ENCODE peak calls at places on chromosomes 6 and 20, in nine cellular contexts. One of them, this sample, is unnamed.

GRCh38 chr6:40577672-40578071 is 9.5 kb downstream of the LRFN2 start:
- DNase-seq in cardiac muscle cell: no peak
- DNase-seq in IMR-90: no peak
- DNase-seq in RWPE1: no peak
- DNase-seq in adrenal gland: no peak
- DNase-seq in dorsolateral prefrontal cortex: no peak
- DNase-seq in AG09319: no peak
- DNase-seq in HFFc6: no peak
- DNase-seq in right lobe of liver: no peak
- DNase-seq in this sample: no peak

GRCh38 chr6:17091122-17091521 is 10.7 kb upstream of the STMND1 start:
- DNase-seq in IMR-90: peak
- DNase-seq in RWPE1: no peak
- DNase-seq in cardiac muscle cell: no peak
- DNase-seq in right lobe of liver: no peak
- DNase-seq in HFFc6: no peak
- DNase-seq in dorsolateral prefrontal cortex: no peak
- DNase-seq in adrenal gland: no peak
- DNase-seq in AG09319: no peak
- DNase-seq in this sample: peak

GRCh38 chr6:12958052-12958706 is 241.6 kb downstream of the PHACTR1 start:
- DNase-seq in AG09319: no peak
- DNase-seq in dorsolateral prefrontal cortex: no peak
- DNase-seq in adrenal gland: no peak
- DNase-seq in HFFc6: peak
- DNase-seq in right lobe of liver: no peak
- DNase-seq in RWPE1: no peak
- DNase-seq in IMR-90: no peak
- DNase-seq in cardiac muscle cell: no peak
- DNase-seq in this sample: no peak

GRCh38 chr20:25022680-25023079 is 30.1 kb upstream of the APMAP start:
- DNase-seq in RWPE1: peak
- DNase-seq in AG09319: no peak
- DNase-seq in HFFc6: no peak
- DNase-seq in cardiac muscle cell: no peak
- DNase-seq in dorsolateral prefrontal cortex: peak
- DNase-seq in IMR-90: no peak
- DNase-seq in right lobe of liver: peak
- DNase-seq in adrenal gland: no peak
- DNase-seq in this sample: peak

GRCh38 chr6:148414836-148415235 is 72.2 kb downstream of the SASH1 start:
- DNase-seq in dorsolateral prefrontal cortex: no peak
- DNase-seq in right lobe of liver: no peak
- DNase-seq in HFFc6: peak
- DNase-seq in cardiac muscle cell: no peak
- DNase-seq in AG09319: no peak
- DNase-seq in RWPE1: peak
- DNase-seq in IMR-90: peak
- DNase-seq in adrenal gland: no peak
- DNase-seq in this sample: peak

GRCh38 chr20:57555457-57556184 is 5.3 kb upstream of the PCK1 start:
- DNase-seq in HFFc6: no peak
- DNase-seq in RWPE1: no peak
- DNase-seq in dorsolateral prefrontal cortex: no peak
- DNase-seq in cardiac muscle cell: no peak
- DNase-seq in AG09319: no peak
- DNase-seq in IMR-90: no peak
- DNase-seq in adrenal gland: no peak
- DNase-seq in right lobe of liver: peak
- DNase-seq in this sample: no peak

GRCh38 chr6:15322184-15322583 is 76.3 kb downstream of the JARID2 start:
- DNase-seq in dorsolateral prefrontal cortex: no peak
- DNase-seq in IMR-90: no peak
- DNase-seq in HFFc6: no peak
- DNase-seq in right lobe of liver: no peak
- DNase-seq in cardiac muscle cell: no peak
- DNase-seq in AG09319: no peak
- DNase-seq in RWPE1: no peak
- DNase-seq in adrenal gland: no peak
- DNase-seq in this sample: no peak

GRCh38 chr20:62053465-62054196 is 12.1 kb downstream of the TAF4 start:
- DNase-seq in right lobe of liver: no peak
- DNase-seq in dorsolateral prefrontal cortex: no peak
- DNase-seq in IMR-90: no peak
- DNase-seq in AG09319: no peak
- DNase-seq in RWPE1: no peak
- DNase-seq in cardiac muscle cell: no peak
- DNase-seq in adrenal gland: peak
- DNase-seq in HFFc6: no peak
- DNase-seq in this sample: no peak

GRCh38 chr20:47008842-47009518 is 114.3 kb downstream of the EYA2 start:
- DNase-seq in adrenal gland: no peak
- DNase-seq in cardiac muscle cell: no peak
- DNase-seq in right lobe of liver: no peak
- DNase-seq in dorsolateral prefrontal cortex: no peak
- DNase-seq in AG09319: no peak
- DNase-seq in HFFc6: no peak
- DNase-seq in RWPE1: no peak
- DNase-seq in IMR-90: no peak
- DNase-seq in this sample: peak

GRCh38 chr20:49104365-49104648 is 58.2 kb downstream of the CSE1L start:
- DNase-seq in dorsolateral prefrontal cortex: no peak
- DNase-seq in RWPE1: no peak
- DNase-seq in cardiac muscle cell: peak
- DNase-seq in AG09319: no peak
- DNase-seq in IMR-90: no peak
- DNase-seq in right lobe of liver: no peak
- DNase-seq in HFFc6: no peak
- DNase-seq in adrenal gland: no peak
- DNase-seq in this sample: no peak

GRCh38 chr6:105087571-105088211 is 92.1 kb downstream of the POPDC3 start:
- DNase-seq in IMR-90: peak
- DNase-seq in adrenal gland: peak
- DNase-seq in HFFc6: peak
- DNase-seq in dorsolateral prefrontal cortex: peak
- DNase-seq in cardiac muscle cell: peak
- DNase-seq in right lobe of liver: no peak
- DNase-seq in RWPE1: peak
- DNase-seq in AG09319: peak
- DNase-seq in this sample: peak

GRCh38 chr6:11076540-11076939 is 17.1 kb upstream of the SMIM13 start:
- DNase-seq in adrenal gland: no peak
- DNase-seq in RWPE1: no peak
- DNase-seq in HFFc6: no peak
- DNase-seq in right lobe of liver: no peak
- DNase-seq in dorsolateral prefrontal cortex: no peak
- DNase-seq in IMR-90: no peak
- DNase-seq in cardiac muscle cell: no peak
- DNase-seq in AG09319: no peak
- DNase-seq in this sample: peak

GRCh38 chr6:147506704-147507114 is 1.8 kb upstream of the SAMD5 start:
- DNase-seq in AG09319: no peak
- DNase-seq in dorsolateral prefrontal cortex: peak
- DNase-seq in right lobe of liver: peak
- DNase-seq in RWPE1: peak
- DNase-seq in adrenal gland: peak
- DNase-seq in IMR-90: peak
- DNase-seq in HFFc6: peak
- DNase-seq in cardiac muscle cell: peak
- DNase-seq in this sample: peak

GRCh38 chr6:90347411-90347841 is 50.8 kb upstream of the BACH2 start:
- DNase-seq in dorsolateral prefrontal cortex: no peak
- DNase-seq in IMR-90: no peak
- DNase-seq in AG09319: no peak
- DNase-seq in adrenal gland: no peak
- DNase-seq in RWPE1: no peak
- DNase-seq in right lobe of liver: no peak
- DNase-seq in HFFc6: no peak
- DNase-seq in cardiac muscle cell: no peak
- DNase-seq in this sample: peak

GRCh38 chr6:90346729-90347128 is 50.1 kb upstream of the BACH2 start:
- DNase-seq in RWPE1: no peak
- DNase-seq in HFFc6: no peak
- DNase-seq in IMR-90: no peak
- DNase-seq in adrenal gland: no peak
- DNase-seq in right lobe of liver: no peak
- DNase-seq in AG09319: no peak
- DNase-seq in dorsolateral prefrontal cortex: no peak
- DNase-seq in cardiac muscle cell: no peak
- DNase-seq in this sample: no peak

GRCh38 chr6:90338409-90338808 is 41.8 kb upstream of the BACH2 start:
- DNase-seq in dorsolateral prefrontal cortex: no peak
- DNase-seq in right lobe of liver: no peak
- DNase-seq in HFFc6: no peak
- DNase-seq in adrenal gland: no peak
- DNase-seq in AG09319: no peak
- DNase-seq in RWPE1: no peak
- DNase-seq in cardiac muscle cell: no peak
- DNase-seq in IMR-90: peak
- DNase-seq in this sample: peak

GRCh38 chr6:90343581-90343980 is 46.9 kb upstream of the BACH2 start:
- DNase-seq in adrenal gland: peak
- DNase-seq in RWPE1: peak
- DNase-seq in AG09319: no peak
- DNase-seq in dorsolateral prefrontal cortex: no peak
- DNase-seq in cardiac muscle cell: no peak
- DNase-seq in right lobe of liver: peak
- DNase-seq in IMR-90: peak
- DNase-seq in HFFc6: peak
- DNase-seq in this sample: peak
- TF ChIP-seq CTCF in adrenal gland: peak
- TF ChIP-seq CTCF in RWPE1: no peak
- TF ChIP-seq CTCF in AG09319: no peak
- TF ChIP-seq CTCF in dorsolateral prefrontal cortex: no peak
- TF ChIP-seq CTCF in cardiac muscle cell: peak
- TF ChIP-seq CTCF in right lobe of liver: peak
- TF ChIP-seq CTCF in IMR-90: peak
- TF ChIP-seq CTCF in HFFc6: peak
- TF ChIP-seq CTCF in this sample: no peak

GRCh38 chr20:58852559-58853271 is at the start of gene GNAS:
- DNase-seq in IMR-90: peak
- DNase-seq in right lobe of liver: peak
- DNase-seq in adrenal gland: peak
- DNase-seq in RWPE1: peak
- DNase-seq in cardiac muscle cell: peak
- DNase-seq in HFFc6: peak
- DNase-seq in dorsolateral prefrontal cortex: no peak
- DNase-seq in AG09319: no peak
- DNase-seq in this sample: peak
- TF ChIP-seq CTCF in IMR-90: peak
- TF ChIP-seq CTCF in right lobe of liver: peak
- TF ChIP-seq CTCF in adrenal gland: peak
- TF ChIP-seq CTCF in RWPE1: peak
- TF ChIP-seq CTCF in cardiac muscle cell: peak
- TF ChIP-seq CTCF in HFFc6: peak
- TF ChIP-seq CTCF in dorsolateral prefrontal cortex: peak
- TF ChIP-seq CTCF in AG09319: peak
- TF ChIP-seq CTCF in this sample: peak

DNA sequence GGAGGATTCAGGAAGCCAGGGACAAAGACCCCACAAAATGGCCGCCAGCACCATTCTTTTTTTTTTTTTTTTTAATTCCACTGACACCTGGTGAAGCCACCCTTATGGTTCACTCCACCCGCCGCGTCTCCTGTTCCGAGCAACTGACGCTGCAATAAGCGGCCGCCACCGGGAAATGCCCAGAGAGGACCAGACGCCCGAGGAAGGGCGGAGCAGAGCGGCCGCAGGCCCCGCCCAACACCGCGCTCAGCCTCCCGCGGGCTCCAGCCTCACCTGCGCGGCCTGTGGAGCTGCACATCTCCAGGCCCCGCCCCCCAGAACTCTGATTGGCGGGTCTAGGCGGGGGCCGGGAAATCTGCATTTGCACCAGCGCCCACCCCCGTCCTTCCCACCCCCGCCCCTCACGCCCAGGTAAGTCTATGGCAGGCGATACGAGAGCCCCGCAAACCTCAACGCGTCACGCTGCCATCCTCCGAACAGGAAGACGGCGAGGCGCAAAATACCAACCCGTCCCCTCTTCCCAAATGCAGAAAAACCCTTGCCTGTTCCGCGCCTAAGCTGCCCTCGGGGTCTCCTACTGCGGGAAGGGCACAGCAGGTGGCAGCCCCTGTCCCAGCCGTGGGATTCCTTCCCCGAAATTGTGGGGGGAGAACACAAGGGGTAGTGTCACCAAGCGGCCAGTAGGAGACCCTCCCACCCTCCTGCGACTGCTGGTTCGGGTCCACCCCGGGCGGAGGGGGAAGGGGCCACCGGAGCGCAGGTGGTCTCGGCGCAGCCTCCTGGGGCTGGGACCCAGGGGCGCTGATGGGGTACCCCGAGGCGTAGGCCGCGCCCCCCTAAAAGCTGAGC is 948 bp downstream of the ATP9A start:
- DNase-seq in cardiac muscle cell: peak
- DNase-seq in AG09319: no peak
- DNase-seq in HFFc6: no peak
- DNase-seq in RWPE1: peak
- DNase-seq in IMR-90: no peak
- DNase-seq in adrenal gland: peak
- DNase-seq in right lobe of liver: peak
- DNase-seq in dorsolateral prefrontal cortex: peak
- DNase-seq in this sample: peak
- TF ChIP-seq CTCF in cardiac muscle cell: peak
- TF ChIP-seq CTCF in AG09319: peak
- TF ChIP-seq CTCF in HFFc6: peak
- TF ChIP-seq CTCF in RWPE1: peak
- TF ChIP-seq CTCF in IMR-90: peak
- TF ChIP-seq CTCF in adrenal gland: peak
- TF ChIP-seq CTCF in right lobe of liver: no peak
- TF ChIP-seq CTCF in dorsolateral prefrontal cortex: peak
- TF ChIP-seq CTCF in this sample: peak

DNA sequence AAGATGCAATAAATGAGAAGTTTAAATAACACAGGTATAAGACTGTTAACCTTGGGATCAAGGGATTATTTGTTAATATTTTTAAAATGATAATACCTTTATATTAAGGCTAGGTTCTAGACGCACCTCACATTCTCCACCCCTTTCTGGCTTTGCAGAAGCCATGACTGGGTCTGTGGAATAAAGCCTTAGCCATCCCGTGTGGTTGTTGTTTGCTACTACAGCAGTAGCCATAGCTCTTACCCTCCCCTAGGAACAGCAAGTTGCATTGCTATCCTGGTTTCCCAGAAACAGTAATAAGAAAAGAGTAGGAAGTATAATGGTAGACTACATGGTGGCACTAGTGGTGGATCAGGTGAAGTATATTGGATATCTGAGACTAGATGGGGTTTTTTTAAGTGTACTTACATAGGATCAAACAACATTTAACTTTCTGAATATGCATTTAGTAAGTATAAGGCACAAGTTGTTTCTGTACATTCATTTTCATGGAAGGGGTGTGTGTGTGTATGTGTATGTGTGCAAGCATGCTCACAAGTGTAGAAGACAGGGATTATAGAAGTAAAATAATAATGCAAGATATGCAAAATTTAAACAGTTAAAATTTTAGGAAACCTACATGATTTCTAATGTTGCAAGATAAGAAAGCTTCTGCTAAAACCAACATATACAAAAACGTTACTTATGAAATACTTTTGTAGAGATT is 384.2 kb downstream of the PRKN start:
- DNase-seq in AG09319: no peak
- DNase-seq in IMR-90: no peak
- DNase-seq in HFFc6: no peak
- DNase-seq in adrenal gland: no peak
- DNase-seq in right lobe of liver: no peak
- DNase-seq in RWPE1: no peak
- DNase-seq in cardiac muscle cell: no peak
- DNase-seq in dorsolateral prefrontal cortex: no peak
- DNase-seq in this sample: no peak
- TF ChIP-seq CTCF in AG09319: no peak
- TF ChIP-seq CTCF in IMR-90: no peak
- TF ChIP-seq CTCF in HFFc6: no peak
- TF ChIP-seq CTCF in adrenal gland: no peak
- TF ChIP-seq CTCF in right lobe of liver: no peak
- TF ChIP-seq CTCF in RWPE1: no peak
- TF ChIP-seq CTCF in cardiac muscle cell: no peak
- TF ChIP-seq CTCF in dorsolateral prefrontal cortex: no peak
- TF ChIP-seq CTCF in this sample: no peak

This sample was measured in epithelial cell of esophagus.